ENCODE peak calls at places on chromosome 7, in nine cellular contexts. U, Z, S, V, A, P, M, Y and J are unnamed samples.

GRCh38 chr7:12220321-12221046 is 9.4 kb downstream of the TMEM106B start:
- DNase-seq in Y (no peak), U (no peak), Z (peak; percentile 46), M (no peak), S (no peak), V (no peak), P (no peak), A (no peak), J (peak; percentile 94)

GRCh38 chr7:117384693-117385092 is 42.6 kb downstream of the ASZ1 start:
- DNase-seq in Z (no peak), Y (no peak), P (no peak), A (no peak), V (no peak), U (no peak), M (no peak), S (no peak), J (no peak)

GRCh38 chr7:33191326-33191725 is 62.0 kb downstream of the BBS9 start:
- DNase-seq in A (peak; percentile 15), M (no peak), V (no peak), U (no peak), Z (no peak), Y (no peak), S (no peak), P (no peak), J (no peak)

GRCh38 chr7:87420173-87420572 is 55.3 kb downstream of the ABCB4 start:
- DNase-seq in Y (no peak), A (no peak), P (no peak), M (no peak), Z (peak; percentile 65), V (no peak), U (no peak), S (no peak), J (no peak)

GRCh38 chr7:28658392-28658791 is 246.1 kb downstream of the CREB5 start:
- DNase-seq in Y (no peak), U (no peak), P (no peak), S (no peak), V (no peak), A (no peak), Z (no peak), M (no peak), J (no peak)

GRCh38 chr7:135644729-135645128 is 17.6 kb upstream of the STMP1 start:
- DNase-seq in S (no peak), V (no peak), P (no peak), M (no peak), A (no peak), Z (no peak), U (no peak), Y (no peak), J (no peak)

GRCh38 chr7:98163704-98164478 is 47.3 kb upstream of the BHLHA15 start:
- DNase-seq in Y (peak; percentile 32), U (no peak), V (no peak), S (peak; percentile 52), M (no peak), Z (no peak), A (no peak), P (no peak), J (no peak)

GRCh38 chr7:147015999-147016398 is 899.4 kb downstream of the CNTNAP2 start:
- DNase-seq in Y (no peak), U (no peak), P (no peak), M (no peak), A (no peak), S (no peak), V (no peak), Z (no peak), J (no peak)

GRCh38 chr7:57300747-57301146 is 149.2 kb upstream of the ZNF716 start:
- DNase-seq in Z (no peak), P (no peak), Y (no peak), A (no peak), M (no peak), V (no peak), S (no peak), U (no peak), J (no peak)

GRCh38 chr7:17677408-17677807 is 262.9 kb downstream of the SNX13 start:
- DNase-seq in U (no peak), P (no peak), A (no peak), S (no peak), V (no peak), Y (no peak), M (no peak), Z (no peak), J (no peak)

GRCh38 chr7:159104188-159105030 is 40.3 kb downstream of the VIPR2 start:
- DNase-seq in U (no peak), Z (no peak), M (no peak), V (peak; percentile 24), P (no peak), A (no peak), S (no peak), Y (no peak), J (no peak)

GRCh38 chr7:94054130-94054529 is 50.0 kb upstream of the BET1 start:
- DNase-seq in A (no peak), Y (no peak), P (no peak), S (no peak), Z (no peak), V (no peak), U (no peak), M (no peak), J (no peak)

DNA sequence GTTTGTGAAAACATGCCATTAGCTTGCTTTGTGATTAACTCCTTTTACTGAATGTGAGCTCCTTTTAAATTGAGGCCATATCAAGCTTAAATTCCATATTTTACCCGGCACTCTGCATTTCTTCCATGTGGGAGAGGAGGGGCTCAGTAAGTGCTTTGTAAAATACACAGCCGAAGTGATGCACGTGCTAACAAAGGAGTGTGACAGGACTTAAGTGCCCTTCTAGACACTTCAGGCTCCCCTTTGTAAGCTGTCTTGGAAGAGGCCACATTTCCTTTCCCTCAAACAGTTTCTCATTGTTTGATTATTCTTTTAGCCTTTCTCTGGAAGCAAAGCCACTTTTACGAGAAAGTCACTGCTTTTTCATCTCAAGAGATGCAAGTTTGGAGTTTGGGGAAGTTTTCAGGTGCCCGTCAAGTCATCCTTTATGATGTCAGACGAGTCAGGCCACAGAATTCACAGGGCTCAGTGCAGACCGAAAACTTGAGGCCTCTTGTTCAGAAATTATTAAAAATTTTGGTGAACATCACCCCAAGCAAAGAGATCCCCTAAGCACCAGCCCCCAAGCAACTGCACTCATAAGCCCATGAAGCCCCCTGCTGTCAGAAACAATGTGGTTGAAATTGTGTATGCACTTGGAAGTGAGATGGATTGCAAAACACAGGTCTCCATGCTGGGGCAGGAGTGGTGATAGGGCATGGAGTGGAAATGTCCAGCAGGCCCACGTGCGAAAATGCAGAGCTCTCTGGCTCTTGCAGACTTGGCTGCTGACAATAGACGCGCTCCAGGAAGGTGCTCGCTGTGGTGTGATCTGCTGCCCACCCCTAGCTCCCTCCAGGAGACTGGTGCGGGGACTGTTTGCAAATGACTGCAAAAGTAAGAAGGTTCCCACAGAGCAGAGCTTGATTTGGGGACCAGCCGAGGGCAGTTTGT is 11.5 kb downstream of the IKZF1 start:
- DNase-seq in S (no peak), A (no peak), P (no peak), U (no peak), M (no peak), Y (no peak), V (no peak), Z (peak; percentile 63), J (no peak)
- H3K4me1 ChIP-seq in S (no peaks in the 10 kb centered on the region), A (peaks cover 95% of the 10 kb centered on the region), P (no peaks in the 10 kb centered on the region), U (peaks cover 11% of the 10 kb centered on the region), M (peaks cover 98% of the 10 kb centered on the region), Y (no peaks in the 10 kb centered on the region), V (no peaks in the 10 kb centered on the region), Z (peaks cover 98% of the 10 kb centered on the region), J (no peaks in the 10 kb centered on the region)

DNA sequence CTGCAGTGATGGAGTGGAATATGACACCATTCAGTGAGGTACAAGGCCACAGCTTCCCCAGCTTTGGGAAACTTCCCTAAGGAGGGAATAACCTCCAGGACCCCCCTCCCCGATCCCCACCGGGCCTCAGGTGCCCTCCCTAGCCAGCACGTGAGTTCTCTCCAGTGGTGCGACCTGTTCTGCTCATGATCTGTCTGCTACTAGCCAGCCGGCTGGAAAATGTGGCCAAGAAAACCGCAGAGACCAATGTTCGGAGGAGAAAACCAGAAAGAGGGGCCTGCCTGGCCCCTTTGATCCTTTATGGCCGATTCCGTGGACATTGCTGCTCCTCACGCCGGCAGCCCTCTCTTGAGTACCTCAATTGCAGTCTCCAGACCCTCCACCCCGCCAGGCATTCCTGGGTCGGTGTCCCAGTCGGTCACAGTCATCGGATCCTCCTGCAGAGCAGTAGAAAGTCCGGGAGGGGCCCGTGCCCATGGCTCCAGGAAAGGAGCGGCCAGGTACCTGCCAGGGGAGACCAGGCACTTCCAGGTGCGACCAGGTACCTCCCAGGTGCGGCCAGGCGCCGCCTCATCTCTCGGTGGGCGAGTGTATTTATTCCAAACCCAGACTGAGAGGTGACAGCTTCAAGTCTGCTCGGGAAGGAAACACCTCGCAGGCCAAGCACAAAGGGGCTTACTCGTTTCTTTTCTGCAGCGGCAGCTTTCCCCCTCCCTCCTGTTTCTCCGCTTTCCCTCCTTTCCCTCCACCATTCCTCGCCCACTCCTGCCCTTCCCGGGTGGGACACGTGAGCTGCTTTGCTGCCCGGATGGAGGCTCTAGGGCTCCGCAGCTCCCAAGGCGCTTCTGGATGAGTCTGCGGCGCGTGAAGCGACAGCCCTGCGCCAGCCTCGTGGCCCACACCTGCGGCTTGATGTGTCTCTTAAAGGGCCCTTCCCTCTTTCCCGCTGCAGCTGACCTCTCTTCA is 39.6 kb upstream of the AGK start:
- DNase-seq in S (no peak), M (no peak), Z (no peak), A (no peak), P (no peak), V (no peak), U (no peak), Y (peak; percentile 24), J (no peak)
- H3K4me3 ChIP-seq in S (no peak overlapping the region), M (peak overlapping the region; percentile 17), Z (no peak overlapping the region), A (no peak overlapping the region), P (peak overlapping the region; percentile 6), V (no peak overlapping the region), U (no peak overlapping the region), Y (no peak overlapping the region), J (no peak overlapping the region)

GRCh38 chr7:141704741-141705140 is 2.8 kb upstream of the DENND11 start:
- DNase-seq in A (no peak), U (no peak), P (no peak), M (no peak), S (no peak), Y (no peak), Z (no peak), V (no peak), J (no peak)

GRCh38 chr7:141704112-141704511 is 2.1 kb upstream of the DENND11 start:
- DNase-seq in P (no peak), Z (no peak), Y (no peak), V (no peak), A (no peak), M (no peak), U (no peak), S (no peak), J (peak; percentile 66)

GRCh38 chr7:141702047-141702567 is at the start of gene DENND11:
- DNase-seq in Y (peak; percentile 39), A (peak; percentile 49), P (no peak), M (peak; percentile 57), S (peak; percentile 38), V (peak; percentile 23), Z (peak; percentile 69), U (no peak), J (peak; percentile 32)

GRCh38 chr7:141701489-141702046 is 398 bp downstream of the DENND11 start:
- DNase-seq in V (peak; percentile 42), Z (peak; percentile 75), S (peak; percentile 41), Y (peak; percentile 55), A (peak; percentile 79), P (no peak), U (no peak), M (peak; percentile 74), J (peak; percentile 70)

GRCh38 chr7:141702892-141703291 is 926 bp upstream of the DENND11 start:
- DNase-seq in Y (no peak), M (no peak), U (no peak), P (no peak), S (no peak), Z (no peak), A (no peak), V (no peak), J (no peak)
- H3K4me1 ChIP-seq in Y (peaks cover 23% of the 10 kb centered on the region), M (peaks cover 33% of the 10 kb centered on the region), U (no peaks in the 10 kb centered on the region), P (peaks cover 4% of the 10 kb centered on the region), S (no peaks in the 10 kb centered on the region), Z (peaks cover 19% of the 10 kb centered on the region), A (peaks cover 33% of the 10 kb centered on the region), V (peaks cover 32% of the 10 kb centered on the region), J (peaks cover 16% of the 10 kb centered on the region)

GRCh38 chr7:77759294-77759889 is 38.8 kb downstream of the TMEM60 start:
- DNase-seq in P (peak; percentile 25), Y (peak; percentile 53), U (peak; percentile 51), Z (peak; percentile 91), V (peak; percentile 66), A (peak; percentile 75), M (peak; percentile 47), S (peak; percentile 64), J (peak; percentile 79)
- H3K4me3 ChIP-seq in P (no peak overlapping the region), Y (no peak overlapping the region), U (no peak overlapping the region), Z (no peak overlapping the region), V (no peak overlapping the region), A (no peak overlapping the region), M (no peak overlapping the region), S (no peak overlapping the region), J (no peak overlapping the region)